ENCODE peak calls at places on chromosomes 16 and 17, in five cellular contexts. M is H1, Z is SK-N-SH, V is HepG2, X is HCT116. F is an unnamed sample.

GRCh38 chr17:7627250-7628121 is at the start of gene SAT2:
- DNase-seq in M (peak; percentile 87), Z (peak; percentile 97), V (peak; percentile 95), X (peak; percentile 84), F (peak; percentile 94)

GRCh38 chr17:35063514-35064223 is at the start of gene RFFL:
- DNase-seq in M (peak; percentile 78), Z (peak; percentile 23), V (peak; percentile 98), X (peak; percentile 91), F (peak; percentile 71)

GRCh38 chr16:87789437-87790277 is 23.9 kb upstream of the KLHDC4 start:
- DNase-seq in M (no peak), Z (no peak), V (peak; percentile 95), X (no peak), F (peak; percentile 94)

GRCh38 chr16:66588981-66589713 is 9.9 kb downstream of the CMTM2 start:
- DNase-seq in M (no peak), Z (no peak), V (peak; percentile 55), X (no peak), F (peak; percentile 30)

GRCh38 chr17:45020354-45021138 is 30.9 kb downstream of the DCAKD start:
- DNase-seq in M (no peak), Z (no peak), V (no peak), X (no peak), F (no peak)

GRCh38 chr16:24836836-24837235 is 8.9 kb upstream of the SLC5A11 start:
- DNase-seq in M (no peak), Z (no peak), V (no peak), X (no peak), F (no peak)

GRCh38 chr16:10579965-10580918 is at the start of gene EMP2:
- DNase-seq in M (peak; percentile 31), Z (peak; percentile 95), V (peak; percentile 84), X (peak; percentile 36), F (peak; percentile 91)

GRCh38 chr16:17585449-17586080 is 114.8 kb upstream of the XYLT1 start:
- DNase-seq in M (no peak), Z (no peak), V (no peak), X (no peak), F (no peak)

GRCh38 chr17:55264273-55264639 is 504 bp upstream of the HLF start:
- DNase-seq in M (no peak), Z (peak; percentile 62), V (no peak), X (no peak), F (no peak)

GRCh38 chr17:3645310-3645709 is 8.8 kb downstream of the CTNS start:
- DNase-seq in M (no peak), Z (no peak), V (no peak), X (no peak), F (no peak)

GRCh38 chr16:66652661-66653060 is 43.9 kb downstream of the CMTM4 start:
- DNase-seq in M (no peak), Z (no peak), V (no peak), X (no peak), F (no peak)

GRCh38 chr17:71444011-71444574 is 676.7 kb upstream of the SOX9 start:
- DNase-seq in M (no peak), Z (no peak), V (no peak), X (no peak), F (no peak)

GRCh38 chr16:67000384-67001158 is 12.2 kb downstream of the CES4A start:
- DNase-seq in M (no peak), Z (peak; percentile 97), V (no peak), X (no peak), F (no peak)

GRCh38 chr17:15264542-15264941 is 584 bp downstream of the PMP22 start:
- DNase-seq in M (no peak), Z (no peak), V (no peak), X (no peak), F (no peak)

GRCh38 chr16:3485821-3486505 is 9.3 kb downstream of the C16orf90 start:
- DNase-seq in M (no peak), Z (peak; percentile 21), V (no peak), X (no peak), F (no peak)

GRCh38 chr17:43719578-43719977 is 39.0 kb downstream of the SOST start:
- DNase-seq in M (no peak), Z (no peak), V (no peak), X (no peak), F (no peak)

GRCh38 chr16:30948956-30949654 is at the start of gene ORAI3:
- DNase-seq in M (no peak), Z (peak; percentile 80), V (no peak), X (no peak), F (no peak)

GRCh38 chr16:82636958-82637357 is 10.2 kb downstream of the CDH13 start:
- DNase-seq in M (no peak), Z (no peak), V (no peak), X (no peak), F (no peak)

GRCh38 chr16:56672761-56673536 is 3.3 kb downstream of the MT1H start:
- DNase-seq in M (no peak), Z (no peak), V (no peak), X (no peak), F (no peak)

GRCh38 chr17:1998426-1998784 is 26.7 kb downstream of the RTN4RL1 start:
- DNase-seq in M (no peak), Z (peak; percentile 61), V (no peak), X (no peak), F (no peak)

DNA sequence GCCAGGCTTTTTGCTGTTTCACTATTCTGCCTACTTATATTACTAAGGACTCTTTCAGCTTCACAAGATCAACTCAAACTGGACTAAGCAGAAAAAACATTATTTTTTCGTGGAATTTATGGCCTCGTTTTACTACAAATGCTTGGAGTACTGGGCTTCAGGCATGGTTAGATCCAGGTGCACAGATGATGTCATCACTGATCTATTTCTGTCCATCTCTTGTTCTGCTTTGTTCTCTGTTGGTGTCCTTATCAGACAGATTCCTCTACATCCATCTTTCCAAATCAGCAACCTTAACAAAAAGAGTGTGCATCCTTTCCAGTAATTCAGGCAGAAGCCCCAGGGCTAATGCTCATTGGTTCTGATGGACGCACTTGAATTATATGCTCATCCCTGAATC is 109.9 kb upstream of the DNAH9 start:
- DNase-seq in M (no peak), Z (no peak), V (no peak), X (no peak), F (no peak)
- TF ChIP-seq JUND in M (peak; percentile 68), Z (no peak), V (no peak), X (no peak), F (no peak)

DNA sequence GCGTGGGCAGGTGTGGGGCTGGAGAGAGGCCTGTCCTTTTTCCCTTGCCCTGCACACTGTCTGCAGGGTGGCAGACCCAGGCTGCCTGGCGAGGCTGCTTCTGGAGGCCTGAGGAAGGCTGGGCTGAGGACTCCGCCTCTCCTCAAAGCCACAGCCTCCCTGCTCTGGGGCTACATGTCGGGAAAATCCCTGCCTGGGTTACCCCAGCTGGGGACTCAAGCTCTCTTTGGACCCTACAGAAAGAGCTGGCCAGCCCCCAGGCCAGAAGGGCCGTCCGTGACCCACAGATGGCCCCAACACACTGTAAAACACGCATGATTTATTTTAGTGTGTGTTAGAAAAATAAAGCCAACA is 33.8 kb upstream of the SLC38A10 start:
- DNase-seq in M (no peak), Z (peak; percentile 72), V (no peak), X (no peak), F (peak; percentile 74)
- TF ChIP-seq JUND in M (no peak), Z (no peak), V (no peak), X (no peak), F (no peak)

DNA sequence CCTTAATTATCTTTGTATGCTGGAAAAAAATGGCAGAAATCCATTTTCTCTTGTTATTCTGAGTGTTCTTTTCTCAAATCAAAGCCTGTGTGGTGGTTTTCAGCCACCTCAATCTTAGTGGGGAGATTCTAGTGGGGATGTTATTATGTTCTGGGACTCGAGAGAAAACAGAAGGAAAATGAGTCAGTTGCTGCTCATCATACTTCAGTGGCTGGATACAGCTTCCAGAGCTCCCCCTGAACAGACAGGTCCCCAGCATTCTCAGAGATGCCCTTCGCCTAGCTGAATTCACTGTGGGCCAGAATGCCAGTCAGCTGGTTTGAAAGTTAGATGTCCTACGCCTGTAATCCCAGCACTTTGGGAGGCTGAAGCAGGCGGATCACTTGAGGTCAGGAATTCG is 8.5 kb downstream of the ST6GALNAC1 start:
- DNase-seq in M (no peak), Z (no peak), V (no peak), X (no peak), F (no peak)
- TF ChIP-seq JUND in M (no peak), Z (no peak), V (no peak), X (no peak), F (no peak)

GRCh38 chr17:49371178-49371834 is 9.3 kb upstream of the ZNF652 start:
- DNase-seq in M (peak; percentile 73), Z (no peak), V (no peak), X (no peak), F (peak; percentile 85)
- TF ChIP-seq JUND in M (no peak), Z (no peak), V (no peak), X (no peak), F (no peak)

GRCh38 chr17:81960130-81960958 is 643 bp downstream of the NOTUM start:
- DNase-seq in M (no peak), Z (no peak), V (no peak), X (no peak), F (no peak)
- TF ChIP-seq JUND in M (no peak), Z (no peak), V (no peak), X (no peak), F (no peak)